ENCODE peak calls at places on chromosomes 11 and 22, in ten cellular contexts. U, R, J, X, F, M, A, V, E and D are unnamed samples.

GRCh38 chr11:96341237-96342130 is 1.5 kb downstream of the MAML2 start:
- DNase-seq in U (peak), X (peak), F (peak), R (peak), V (no peak), J (peak), A (peak), M (peak), E (no peak), D (peak)

GRCh38 chr11:44779736-44780520 is 53.2 kb downstream of the TSPAN18 start:
- DNase-seq in X (no peak), V (no peak), F (peak), R (no peak), M (peak), A (no peak), E (no peak), J (no peak), U (peak), D (no peak)

GRCh38 chr22:23190526-23190925 is 10.2 kb downstream of the BCR start:
- DNase-seq in E (no peak), F (no peak), R (no peak), A (no peak), M (no peak), X (no peak), V (no peak), J (no peak), U (no peak), D (no peak)

GRCh38 chr11:44726278-44727113 is at the start of gene TSPAN18:
- DNase-seq in E (no peak), F (peak), J (no peak), U (peak), V (no peak), X (no peak), R (peak), M (peak), A (peak), D (peak)

GRCh38 chr22:45329536-45329936 is 19.8 kb downstream of the FAM118A start:
- DNase-seq in M (no peak), U (peak), E (no peak), A (no peak), F (no peak), X (no peak), J (no peak), R (no peak), V (no peak), D (no peak)

GRCh38 chr11:19891050-19891449 is 178.4 kb downstream of the NAV2 start:
- DNase-seq in A (no peak), E (no peak), J (no peak), X (no peak), M (no peak), R (no peak), V (no peak), U (no peak), F (no peak), D (no peak)

GRCh38 chr11:44793350-44794090 is 66.8 kb downstream of the TSPAN18 start:
- DNase-seq in J (no peak), X (peak), V (no peak), E (no peak), A (no peak), U (no peak), R (peak), M (no peak), F (peak), D (no peak)

GRCh38 chr22:23112472-23113012 is 29.2 kb downstream of the RSPH14 start:
- DNase-seq in U (no peak), J (no peak), A (no peak), E (no peak), X (no peak), R (no peak), M (no peak), V (no peak), F (no peak), D (no peak)

GRCh38 chr22:48538291-48538820 is 1289.3 kb downstream of the BRD1 start:
- DNase-seq in J (no peak), M (no peak), U (no peak), R (no peak), E (no peak), A (no peak), V (no peak), F (no peak), X (no peak), D (no peak)

GRCh38 chr11:43802509-43802908 is 78.1 kb upstream of the ALKBH3 start:
- DNase-seq in U (no peak), F (no peak), M (no peak), R (no peak), J (no peak), E (no peak), X (peak), V (no peak), A (no peak), D (no peak)

GRCh38 chr22:36761553-36762240 is 14.2 kb downstream of the IFT27 start:
- DNase-seq in J (no peak), U (peak), R (no peak), X (no peak), F (peak), M (no peak), E (no peak), A (no peak), V (no peak), D (peak)

GRCh38 chr22:36439481-36440271 is 41.8 kb downstream of the TXN2 start:
- DNase-seq in U (peak), R (peak), X (peak), E (no peak), A (no peak), F (no peak), M (peak), V (no peak), J (peak), D (peak)

GRCh38 chr22:49829044-49829719 is 1.5 kb upstream of the BRD1 start:
- DNase-seq in J (no peak), A (no peak), E (no peak), V (no peak), X (no peak), R (no peak), U (no peak), F (peak), M (no peak), D (no peak)

GRCh38 chr11:69918231-69918937 is 99.2 kb upstream of the FGF3 start:
- DNase-seq in A (no peak), V (no peak), J (peak), E (no peak), R (no peak), U (peak), F (no peak), X (no peak), M (peak), D (no peak)

GRCh38 chr22:38243007-38243775 is 29.6 kb downstream of the TMEM184B start:
- DNase-seq in V (no peak), A (no peak), X (peak), F (no peak), J (peak), R (no peak), E (no peak), U (no peak), M (no peak), D (peak)

GRCh38 chr11:12249590-12250260 is 127.6 kb upstream of the PARVA start:
- DNase-seq in E (no peak), V (no peak), X (no peak), A (no peak), M (no peak), J (peak), F (no peak), U (peak), R (no peak), D (peak)

GRCh38 chr11:45590743-45591142 is 74.7 kb downstream of the CHST1 start:
- DNase-seq in R (no peak), A (no peak), V (no peak), U (peak), J (no peak), M (no peak), X (no peak), E (no peak), F (no peak), D (no peak)

GRCh38 chr11:29432719-29433325 is 584.0 kb downstream of the KCNA4 start:
- DNase-seq in X (peak), V (no peak), J (no peak), R (peak), A (no peak), U (no peak), F (no peak), E (peak), M (no peak), D (no peak)

GRCh38 chr22:30314918-30315317 is 11.8 kb downstream of the TBC1D10A start:
- DNase-seq in R (peak), U (no peak), F (no peak), A (no peak), X (peak), V (no peak), J (no peak), E (no peak), M (no peak), D (no peak)

GRCh38 chr11:121479355-121479754 is 26.6 kb upstream of the SORL1-AS1 start:
- DNase-seq in X (no peak), A (no peak), U (no peak), V (no peak), E (no peak), F (no peak), R (no peak), M (no peak), J (no peak), D (no peak)
- H3K27ac ChIP-seq in X (no peak), A (no peak), U (no peak), V (no peak), E (no peak), F (no peak), R (no peak), M (no peak), J (no peak), D (no peak)

DNA sequence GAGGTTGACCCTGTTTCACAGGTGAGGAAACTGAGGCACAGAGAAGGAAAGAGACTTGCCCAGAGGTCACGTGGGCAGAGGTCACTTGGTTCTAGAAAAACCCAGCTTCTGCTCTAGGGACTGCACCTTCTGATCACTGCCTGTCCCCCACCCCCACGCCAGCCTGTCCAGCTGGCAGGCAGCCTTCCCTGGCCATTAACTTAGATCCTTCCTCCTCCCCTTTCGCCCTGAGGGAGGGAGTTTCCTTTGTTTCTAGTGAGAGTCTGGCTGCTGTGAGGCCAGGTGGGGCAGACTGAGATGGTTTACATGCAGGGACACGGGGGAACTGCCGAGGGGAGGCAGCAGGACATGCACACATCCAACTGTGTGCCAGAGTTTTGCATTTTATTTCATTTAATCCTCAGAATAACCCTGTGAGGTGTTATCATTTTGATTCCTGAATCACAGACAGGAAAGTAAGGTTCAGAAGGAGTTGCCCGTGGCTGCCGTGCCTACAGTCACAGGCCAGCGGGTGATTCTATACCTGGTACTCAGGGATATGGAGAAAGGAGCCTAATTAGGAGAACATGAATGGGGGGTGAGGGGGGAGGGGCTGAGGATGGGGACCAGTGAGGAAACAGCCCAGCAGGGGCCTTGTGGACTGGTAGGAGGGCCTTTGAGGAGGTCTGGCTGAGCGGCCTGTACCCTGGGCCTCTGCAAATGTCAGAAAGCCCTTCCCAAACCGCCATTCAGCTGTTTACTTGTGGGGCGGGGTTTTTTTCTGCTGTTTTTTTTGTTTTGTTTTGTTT is 3.4 kb downstream of the FAM83F start:
- DNase-seq in J (peak), A (no peak), E (no peak), R (no peak), F (no peak), V (no peak), U (no peak), X (peak), M (no peak), D (no peak)
- TF ChIP-seq POLR2A in J (peak), A (no peak), E (no peak), R (no peak), F (no peak), V (no peak), U (no peak), X (no peak), M (no peak), D (no peak)

DNA sequence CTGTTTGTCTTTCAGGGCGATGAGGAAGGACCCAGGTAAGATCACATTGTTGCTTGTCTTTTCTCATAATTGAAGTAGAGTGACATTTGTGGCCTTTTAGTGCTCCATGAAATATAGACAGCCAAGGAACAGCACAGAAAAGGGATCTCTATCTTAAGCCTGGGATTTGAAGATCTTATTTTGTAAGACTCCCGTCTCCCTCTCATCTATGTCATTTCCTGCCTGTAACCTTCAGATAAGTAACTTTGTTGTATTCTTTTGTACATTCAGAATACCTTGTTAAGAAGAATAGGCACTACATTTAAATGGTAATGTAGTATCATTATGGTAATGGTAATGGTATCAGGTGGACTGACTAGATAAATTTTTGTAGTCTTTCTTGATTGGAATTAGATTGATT is 72.8 kb downstream of the TRIM44 start:
- DNase-seq in V (no peak), E (no peak), A (no peak), X (no peak), U (no peak), R (no peak), F (no peak), M (no peak), J (no peak), D (no peak)
- H3K27ac ChIP-seq in V (no peak), E (no peak), A (no peak), X (no peak), U (no peak), R (no peak), F (peak), M (no peak), J (no peak), D (no peak)

GRCh38 chr22:41687901-41688364 is 734 bp downstream of the SNU13 start:
- DNase-seq in R (peak), E (no peak), X (peak), A (peak), M (peak), U (no peak), V (no peak), F (peak), J (peak), D (peak)
- TF ChIP-seq POLR2A in R (no peak), E (no peak), X (no peak), A (no peak), M (no peak), U (no peak), V (no peak), F (no peak), J (no peak), D (no peak)

DNA sequence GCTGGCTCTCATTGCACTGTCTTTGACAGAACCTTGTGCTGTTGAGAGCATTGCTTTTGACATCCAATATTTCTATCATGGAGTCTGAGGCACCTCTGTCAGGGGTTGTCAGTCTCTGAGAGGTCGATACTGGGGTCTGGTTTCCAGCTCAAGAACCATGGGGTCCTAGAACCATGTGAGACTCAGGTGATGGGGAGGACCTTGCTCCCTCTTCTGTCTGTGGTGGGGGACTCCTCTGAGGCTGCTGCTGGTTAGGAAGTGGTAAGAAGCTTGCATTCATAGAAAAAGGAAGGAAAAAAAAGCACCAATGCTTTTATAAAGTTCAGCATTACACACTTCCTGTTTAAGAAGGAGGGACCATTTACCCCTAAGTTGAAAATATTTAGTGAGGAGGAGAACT is 91.8 kb upstream of the CD44 start:
- DNase-seq in R (no peak), U (no peak), X (no peak), V (no peak), A (peak), E (no peak), J (no peak), M (no peak), F (no peak), D (no peak)
- H3K27ac ChIP-seq in R (no peak), U (no peak), X (no peak), V (no peak), A (peak), E (no peak), J (peak), M (no peak), F (peak), D (no peak)

GRCh38 chr22:40818747-40819662 is at the start of gene SLC25A17:
- DNase-seq in R (peak), E (peak), X (peak), A (peak), M (peak), F (peak), V (peak), J (peak), U (peak), D (peak)
- TF ChIP-seq POLR2A in R (peak), E (peak), X (peak), A (peak), M (peak), F (no peak), V (no peak), J (peak), U (peak), D (no peak)

GRCh38 chr22:42770448-42770726 is 49.7 kb upstream of the A4GALT start:
- DNase-seq in J (no peak), X (no peak), A (no peak), E (no peak), M (no peak), U (no peak), V (no peak), F (no peak), R (no peak), D (no peak)
- H3K27ac ChIP-seq in J (no peak), X (peak), A (peak), E (no peak), M (no peak), U (peak), V (no peak), F (no peak), R (no peak), D (no peak)

DNA sequence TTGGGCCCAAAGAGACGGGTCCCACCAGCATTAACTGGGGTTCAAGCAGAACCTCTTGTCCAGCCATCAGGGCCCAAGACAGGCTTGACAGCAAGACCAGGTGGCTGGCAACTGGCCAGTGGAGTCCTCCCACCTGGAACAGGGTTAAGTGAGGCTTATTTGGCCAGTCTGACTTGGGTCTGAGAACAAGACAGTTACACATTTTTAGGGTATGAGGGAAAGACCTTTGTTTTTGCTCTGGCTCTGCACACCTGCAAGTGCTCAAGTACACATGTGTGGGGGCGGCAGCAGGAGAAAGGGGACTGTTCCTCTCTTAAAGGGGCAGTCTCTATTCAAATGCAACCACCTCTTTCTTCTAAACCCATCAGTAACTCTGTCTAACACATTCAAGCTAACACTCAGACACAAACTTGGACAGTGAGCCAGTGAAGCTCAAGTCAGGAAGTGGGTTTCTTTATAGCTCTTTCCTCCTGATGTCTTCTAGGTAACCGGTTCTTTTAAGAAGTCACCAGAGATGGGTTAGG is 116.2 kb downstream of the ETS1 start:
- DNase-seq in X (no peak), M (no peak), V (no peak), U (no peak), R (no peak), E (no peak), A (peak), J (peak), F (peak), D (no peak)
- TF ChIP-seq POLR2A in X (no peak), M (no peak), V (no peak), U (no peak), R (no peak), E (no peak), A (peak), J (peak), F (peak), D (no peak)

DNA sequence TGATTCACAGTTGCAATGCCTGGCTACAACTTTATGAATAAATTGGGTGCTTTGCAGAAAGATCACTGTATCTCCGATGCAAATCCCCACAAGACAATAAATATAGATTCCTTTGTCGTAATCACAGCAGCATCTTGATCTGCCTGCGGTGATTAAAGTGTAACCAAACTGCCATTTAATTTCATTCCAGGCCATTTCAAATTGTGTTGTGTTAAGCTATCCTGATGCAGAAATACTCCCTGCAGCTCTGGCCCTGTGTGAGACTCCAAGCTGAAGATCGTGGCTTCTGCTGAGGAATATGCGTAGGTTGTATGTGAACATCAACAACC is 40.8 kb upstream of the B3GAT1 start:
- DNase-seq in A (no peak), V (no peak), X (no peak), M (no peak), J (no peak), F (no peak), R (no peak), U (peak), E (no peak), D (no peak)
- H3K27ac ChIP-seq in A (no peak), V (no peak), X (no peak), M (no peak), J (no peak), F (no peak), R (no peak), U (no peak), E (no peak), D (no peak)

DNA sequence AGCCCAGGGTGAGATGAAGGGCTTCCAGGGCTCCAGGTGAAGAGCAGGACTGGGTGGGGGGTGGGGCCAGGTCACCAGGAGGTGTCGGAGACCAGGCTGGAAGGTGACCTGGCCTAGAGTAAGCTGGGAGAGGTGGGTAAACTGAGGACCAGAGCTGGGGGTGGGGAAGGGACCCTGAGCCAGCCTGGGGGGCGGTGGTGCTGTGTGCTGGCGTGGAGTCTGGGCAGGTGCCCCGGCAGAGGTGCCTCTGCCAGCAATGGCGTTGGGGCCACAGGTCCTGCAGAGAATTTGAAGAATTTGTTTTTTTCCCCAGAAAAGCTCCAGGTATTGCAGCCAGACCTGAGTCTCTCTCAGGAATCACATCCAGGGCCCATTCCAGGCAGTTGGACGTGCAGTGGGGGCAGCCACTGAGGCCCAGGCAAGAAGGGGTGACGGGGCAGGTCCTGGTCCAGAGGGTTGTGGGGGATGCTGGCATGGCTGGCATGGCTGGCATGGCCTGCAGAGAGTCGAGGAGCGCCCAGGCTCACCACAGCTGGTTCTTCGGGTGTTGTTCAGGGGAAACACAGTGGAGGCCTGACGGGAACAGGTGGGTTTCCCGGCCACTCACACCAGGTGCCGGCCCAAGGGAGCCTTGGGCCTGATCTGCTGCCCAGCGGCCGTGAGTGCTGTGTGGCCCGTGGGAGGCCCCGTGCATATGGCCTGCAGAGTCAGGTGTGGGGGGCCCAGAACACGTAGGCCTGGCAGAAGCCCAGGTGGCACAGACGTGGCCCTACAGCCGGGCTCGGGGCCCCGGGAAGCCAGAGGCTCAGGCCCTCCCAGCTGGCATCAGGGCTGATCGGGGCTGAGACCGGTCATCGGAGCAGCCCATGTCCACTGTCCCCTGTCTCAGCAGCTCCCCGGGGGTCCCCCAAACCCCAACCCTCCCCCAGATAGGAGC is 6.4 kb upstream of the MUC6 start:
- DNase-seq in U (peak), M (no peak), J (no peak), X (no peak), E (no peak), V (no peak), F (peak), R (no peak), A (no peak), D (peak)
- TF ChIP-seq POLR2A in U (no peak), M (no peak), J (no peak), X (no peak), E (no peak), V (no peak), F (no peak), R (no peak), A (no peak), D (no peak)